ENCODE peak calls at places on chromosomes 1 and 21, in five cellular contexts. B, P, G, M and U are unnamed samples.

GRCh38 chr1:145690587-145691558 is 16.3 kb downstream of the PDZK1 start:
- DNase-seq in B (peak; percentile 37), P (peak; percentile 82), G (no peak), M (no peak), U (no peak)

GRCh38 chr1:145877923-145878486 is 7.7 kb downstream of the ANKRD35 start:
- DNase-seq in B (no peak), P (no peak), G (no peak), M (no peak), U (no peak)

GRCh38 chr1:37481289-37482003 is 7.1 kb downstream of the ZC3H12A start:
- DNase-seq in B (no peak), P (no peak), G (peak; percentile 53), M (no peak), U (no peak)

GRCh38 chr1:154306151-154306550 is 14.7 kb upstream of the AQP10 start:
- DNase-seq in B (no peak), P (peak; percentile 25), G (no peak), M (no peak), U (no peak)

GRCh38 chr1:89657886-89658285 is 25.0 kb downstream of the LRRC8C start:
- DNase-seq in B (no peak), P (no peak), G (no peak), M (no peak), U (peak; percentile 31)

GRCh38 chr1:236289492-236290131 is 7.9 kb upstream of the ERO1B start:
- DNase-seq in B (no peak), P (no peak), G (no peak), M (peak; percentile 98), U (no peak)

GRCh38 chr1:113101588-113101987 is 28.6 kb downstream of the LRIG2 start:
- DNase-seq in B (no peak), P (no peak), G (no peak), M (no peak), U (no peak)

GRCh38 chr1:119475866-119476439 is 31.1 kb upstream of the HSD3B1 start:
- DNase-seq in B (no peak), P (peak; percentile 3), G (peak; percentile 63), M (no peak), U (no peak)

GRCh38 chr1:64435000-64435399 is 34.9 kb upstream of the CACHD1 start:
- DNase-seq in B (no peak), P (no peak), G (no peak), M (no peak), U (no peak)

GRCh38 chr1:20125091-20125490 is 5.8 kb upstream of the PLA2G2D start:
- DNase-seq in B (no peak), P (no peak), G (no peak), M (no peak), U (no peak)

GRCh38 chr1:14773621-14774020 is 175.1 kb downstream of the KAZN start:
- DNase-seq in B (no peak), P (no peak), G (no peak), M (no peak), U (no peak)

GRCh38 chr1:31295874-31296485 is 608 bp downstream of the SNRNP40 start:
- DNase-seq in B (no peak), P (no peak), G (no peak), M (no peak), U (no peak)

GRCh38 chr1:193392686-193393085 is 206.3 kb upstream of the B3GALT2 start:
- DNase-seq in B (no peak), P (no peak), G (no peak), M (no peak), U (no peak)

GRCh38 chr1:241462371-241462770 is 57.2 kb downstream of the FH start:
- DNase-seq in B (no peak), P (no peak), G (no peak), M (no peak), U (no peak)

GRCh38 chr1:44621841-44622286 is 52.4 kb downstream of the TMEM53 start:
- DNase-seq in B (no peak), P (peak; percentile 36), G (no peak), M (no peak), U (no peak)

GRCh38 chr1:223717695-223718363 is 5.5 kb downstream of the CAPN2 start:
- DNase-seq in B (peak; percentile 23), P (no peak), G (no peak), M (no peak), U (no peak)

GRCh38 chr1:245310605-245311531 is 156.1 kb downstream of the KIF26B start:
- DNase-seq in B (no peak), P (no peak), G (peak; percentile 53), M (no peak), U (no peak)

GRCh38 chr1:228804640-228805413 is 69.5 kb downstream of the RHOU start:
- DNase-seq in B (no peak), P (no peak), G (no peak), M (no peak), U (no peak)

GRCh38 chr1:201228011-201228983 is 37.7 kb downstream of the IGFN1 start:
- DNase-seq in B (peak; percentile 5), P (no peak), G (no peak), M (no peak), U (no peak)

GRCh38 chr1:154999651-155000474 is 2.7 kb upstream of the ZBTB7B start:
- DNase-seq in B (no peak), P (no peak), G (no peak), M (peak; percentile 48), U (no peak)

GRCh38 chr1:73998348-73998959 is 199.5 kb downstream of the LRRIQ3 start:
- DNase-seq in B (no peak), P (peak; percentile 31), G (no peak), M (peak; percentile 25), U (no peak)

GRCh38 chr21:35026617-35027557 is 22.2 kb downstream of the RUNX1 start:
- DNase-seq in B (peak; percentile 88), P (peak; percentile 24), G (peak; percentile 88), M (no peak), U (peak; percentile 79)

GRCh38 chr1:239244084-239244483 is 142.3 kb upstream of the CHRM3 start:
- DNase-seq in B (no peak), P (no peak), G (no peak), M (no peak), U (no peak)

GRCh38 chr1:11913291-11913690 is 12.9 kb downstream of the KIAA2013 start:
- DNase-seq in B (no peak), P (no peak), G (no peak), M (no peak), U (no peak)

GRCh38 chr1:177490786-177491185 is 320.0 kb downstream of the BRINP2 start:
- DNase-seq in B (no peak), P (no peak), G (no peak), M (no peak), U (no peak)

GRCh38 chr1:203491664-203492485 is 2.1 kb upstream of the OPTC start:
- DNase-seq in B (no peak), P (no peak), G (no peak), M (no peak), U (no peak)

GRCh38 chr1:16630661-16631247 is 17.4 kb upstream of the NBPF1 start:
- DNase-seq in B (no peak), P (no peak), G (peak; percentile 49), M (no peak), U (peak; percentile 3)

GRCh38 chr1:38805036-38805435 is 54.5 kb downstream of the RRAGC start:
- DNase-seq in B (no peak), P (no peak), G (no peak), M (no peak), U (no peak)